ENCODE peak calls at places on chromosomes 5 and 9, in eight cellular contexts. F, A, K, D, E, T, H and J are unnamed samples.

GRCh38 chr5:131541766-131542165 is 93.3 kb downstream of the RAPGEF6 start:
- DNase-seq in D (no peak), A (no peak), E (no peak), F (no peak), H (no peak), K (no peak), T (no peak), J (no peak)

GRCh38 chr9:104260004-104260403 is 165.9 kb downstream of the SMC2 start:
- DNase-seq in A (no peak), T (no peak), F (no peak), D (no peak), K (no peak), H (no peak), E (no peak), J (no peak)

GRCh38 chr9:14245901-14246525 is 67.9 kb downstream of the NFIB start:
- DNase-seq in H (no peak), A (no peak), D (peak), F (no peak), E (no peak), T (no peak), K (no peak), J (no peak)

GRCh38 chr9:134922932-134923240 is 5.2 kb upstream of the FCN1 start:
- DNase-seq in A (peak), E (no peak), D (no peak), K (no peak), F (no peak), T (no peak), H (no peak), J (no peak)

GRCh38 chr5:64015824-64016223 is 53.6 kb upstream of the HTR1A start:
- DNase-seq in K (no peak), F (no peak), H (no peak), D (no peak), T (no peak), A (no peak), E (no peak), J (no peak)

GRCh38 chr5:39605966-39606591 is 181.3 kb upstream of the DAB2 start:
- DNase-seq in H (no peak), F (no peak), D (peak), K (no peak), T (no peak), E (no peak), A (no peak), J (no peak)

GRCh38 chr5:32241034-32241783 is 67.1 kb upstream of the GOLPH3 start:
- DNase-seq in E (no peak), D (no peak), A (no peak), F (no peak), T (no peak), H (no peak), K (no peak), J (no peak)

GRCh38 chr9:129355641-129356040 is 177.6 kb upstream of the IER5L start:
- DNase-seq in H (no peak), F (no peak), D (no peak), E (no peak), K (no peak), A (no peak), T (no peak), J (no peak)

GRCh38 chr5:115626444-115626823 is 598 bp upstream of the TMED7 start:
- DNase-seq in A (no peak), E (no peak), D (peak), H (no peak), K (no peak), T (no peak), F (no peak), J (no peak)

GRCh38 chr5:65955746-65956145 is 29.4 kb downstream of the ERBIN start:
- DNase-seq in T (no peak), E (no peak), D (no peak), H (no peak), F (no peak), A (no peak), K (no peak), J (no peak)

GRCh38 chr9:27473135-27473534 is 51.0 kb upstream of the IFNK start:
- DNase-seq in T (no peak), E (no peak), K (no peak), A (no peak), D (no peak), H (no peak), F (no peak), J (no peak)

GRCh38 chr9:95143591-95144561 is 173.6 kb downstream of the FANCC start:
- DNase-seq in E (no peak), H (peak), F (peak), T (no peak), D (peak), K (peak), A (peak), J (peak)

GRCh38 chr5:146137967-146138403 is 32.6 kb upstream of the PLAC8L1 start:
- DNase-seq in T (no peak), F (peak), K (no peak), A (no peak), H (peak), D (peak), E (no peak), J (no peak)

GRCh38 chr5:92758552-92758951 is 822.5 kb downstream of the NR2F1-AS1 start:
- DNase-seq in E (peak), T (no peak), K (no peak), H (no peak), F (no peak), A (no peak), D (peak), J (no peak)

GRCh38 chr9:120583958-120584369 is 4.0 kb upstream of the CDK5RAP2 start:
- DNase-seq in E (peak), H (no peak), T (peak), A (peak), K (no peak), D (peak), F (peak), J (peak)

GRCh38 chr5:140240987-140241706 is 61.8 kb downstream of the PFDN1 start:
- DNase-seq in F (peak), A (peak), T (no peak), H (peak), E (peak), K (peak), D (peak), J (peak)

GRCh38 chr9:86072393-86073016 is 26.9 kb downstream of the GOLM1 start:
- DNase-seq in E (peak), D (peak), H (no peak), F (no peak), K (no peak), A (no peak), T (no peak), J (no peak)

GRCh38 chr9:34124923-34125322 is 1.6 kb downstream of the DCAF12 start:
- DNase-seq in K (no peak), A (no peak), H (peak), D (no peak), F (peak), E (no peak), T (no peak), J (no peak)

GRCh38 chr9:87646546-87646945 is 79.4 kb upstream of the CTSL start:
- DNase-seq in D (no peak), K (no peak), H (no peak), F (no peak), E (no peak), T (no peak), A (no peak), J (no peak)

GRCh38 chr9:114473447-114473801 is 31.8 kb downstream of the WHRN start:
- DNase-seq in E (no peak), K (no peak), F (no peak), H (no peak), T (no peak), A (no peak), D (no peak), J (no peak)

GRCh38 chr5:16712178-16712577 is 95.4 kb upstream of the RETREG1 start:
- DNase-seq in D (no peak), F (no peak), E (no peak), A (no peak), T (no peak), H (no peak), K (no peak), J (no peak)

GRCh38 chr9:124881138-124881743 is 19.3 kb downstream of the ARPC5L start:
- DNase-seq in H (no peak), K (no peak), F (no peak), E (no peak), A (no peak), T (no peak), D (no peak), J (peak)

GRCh38 chr5:74074111-74074510 is 448.1 kb downstream of the ARHGEF28 start:
- DNase-seq in H (no peak), T (no peak), A (no peak), F (no peak), E (no peak), K (no peak), D (no peak), J (no peak)

GRCh38 chr9:33233659-33234335 is 6.2 kb upstream of the SPINK4 start:
- DNase-seq in A (peak), T (no peak), F (peak), E (peak), D (peak), K (peak), H (peak), J (no peak)

GRCh38 chr9:29006603-29007002 is 1433.3 kb upstream of the C9orf72 start:
- DNase-seq in A (no peak), H (no peak), T (no peak), D (no peak), E (no peak), F (no peak), K (no peak), J (no peak)

GRCh38 chr9:119318371-119318770 is 50.9 kb downstream of the BRINP1 start:
- DNase-seq in K (no peak), H (no peak), D (no peak), F (no peak), E (no peak), T (no peak), A (no peak), J (no peak)

GRCh38 chr5:64299805-64300204 is 134.2 kb downstream of the RNF180 start:
- DNase-seq in H (no peak), D (peak), A (no peak), K (no peak), F (no peak), E (no peak), T (no peak), J (no peak)

GRCh38 chr5:112210430-112211005 is 208.6 kb downstream of the EPB41L4A start:
- DNase-seq in D (peak), K (no peak), A (peak), E (peak), H (peak), F (peak), T (no peak), J (peak)

GRCh38 chr5:135205616-135206349 is 171.8 kb upstream of the PITX1 start:
- DNase-seq in D (peak), A (no peak), H (no peak), K (no peak), T (no peak), F (peak), E (no peak), J (no peak)

GRCh38 chr9:114525505-114525904 is 20.2 kb upstream of the WHRN start:
- DNase-seq in E (peak), H (no peak), F (no peak), D (peak), T (no peak), A (no peak), K (no peak), J (no peak)

GRCh38 chr5:40676643-40677333 is 2.9 kb upstream of the PTGER4 start:
- DNase-seq in K (no peak), A (no peak), E (peak), T (no peak), D (peak), H (no peak), F (peak), J (peak)

GRCh38 chr5:56829137-56829536 is 13.8 kb downstream of the MAP3K1 start:
- DNase-seq in T (no peak), E (no peak), A (no peak), D (peak), K (no peak), F (no peak), H (no peak), J (no peak)

GRCh38 chr5:56824019-56824418 is 8.7 kb downstream of the MAP3K1 start:
- DNase-seq in D (no peak), A (no peak), F (no peak), H (no peak), E (no peak), T (no peak), K (no peak), J (no peak)

GRCh38 chr5:56825222-56825824 is 10.0 kb downstream of the MAP3K1 start:
- DNase-seq in E (no peak), F (no peak), K (no peak), D (no peak), A (no peak), H (no peak), T (no peak), J (no peak)

GRCh38 chr5:56827923-56828322 is 12.6 kb downstream of the MAP3K1 start:
- DNase-seq in K (no peak), A (no peak), F (no peak), E (no peak), H (no peak), T (no peak), D (no peak), J (no peak)

GRCh38 chr5:56827043-56827442 is 11.7 kb downstream of the MAP3K1 start:
- DNase-seq in K (no peak), T (no peak), A (no peak), F (no peak), D (no peak), E (no peak), H (no peak), J (no peak)
- TF ChIP-seq CTCF in K (no peak), T (peak), A (peak), F (no peak), D (peak), E (peak), H (no peak), J (no peak)

DNA sequence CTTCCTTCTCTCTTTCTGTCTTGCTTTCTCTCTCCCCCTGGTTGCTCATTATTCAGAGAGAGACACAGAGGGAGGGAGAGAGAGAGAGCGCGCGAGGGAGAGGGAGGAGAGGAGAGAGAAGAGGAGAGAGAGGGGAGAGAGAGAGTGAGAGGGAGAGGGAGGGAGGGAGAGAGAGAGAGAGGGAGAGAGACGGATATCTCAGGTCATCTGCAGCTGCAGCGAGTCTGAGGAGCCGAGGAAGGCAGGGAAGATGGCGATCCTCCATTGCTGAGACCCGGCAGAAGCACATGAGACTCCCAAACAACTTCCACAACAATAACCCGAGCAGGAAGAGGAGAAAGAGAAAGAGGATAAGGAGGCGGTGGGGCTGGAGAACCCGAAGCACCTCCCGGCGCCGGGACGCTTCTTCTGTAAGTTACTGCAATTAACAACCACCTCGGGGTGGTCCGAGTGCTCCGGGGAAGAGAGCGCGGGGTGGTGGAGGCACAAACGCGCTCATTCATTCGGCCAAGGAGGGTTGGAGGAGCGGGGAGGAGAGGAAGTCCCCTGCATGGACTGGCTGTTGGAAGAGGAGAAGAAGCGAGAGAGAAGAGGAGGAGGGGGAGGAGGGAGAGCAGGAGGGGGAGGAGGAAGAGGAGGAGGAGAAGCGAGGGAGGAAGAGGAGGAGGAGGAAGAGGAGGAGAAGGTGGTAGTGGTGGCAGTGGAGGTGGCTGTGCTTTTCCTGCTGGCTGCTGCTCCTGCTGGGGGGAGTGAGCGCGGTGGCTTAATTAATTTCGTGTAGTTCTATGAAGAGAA is at the start of gene ZNF462:
- DNase-seq in A (peak), E (peak), D (peak), K (no peak), H (peak), T (no peak), F (peak), J (peak)
- TF ChIP-seq CTCF in A (no peak), E (no peak), D (no peak), K (peak), H (peak), T (no peak), F (no peak), J (no peak)

DNA sequence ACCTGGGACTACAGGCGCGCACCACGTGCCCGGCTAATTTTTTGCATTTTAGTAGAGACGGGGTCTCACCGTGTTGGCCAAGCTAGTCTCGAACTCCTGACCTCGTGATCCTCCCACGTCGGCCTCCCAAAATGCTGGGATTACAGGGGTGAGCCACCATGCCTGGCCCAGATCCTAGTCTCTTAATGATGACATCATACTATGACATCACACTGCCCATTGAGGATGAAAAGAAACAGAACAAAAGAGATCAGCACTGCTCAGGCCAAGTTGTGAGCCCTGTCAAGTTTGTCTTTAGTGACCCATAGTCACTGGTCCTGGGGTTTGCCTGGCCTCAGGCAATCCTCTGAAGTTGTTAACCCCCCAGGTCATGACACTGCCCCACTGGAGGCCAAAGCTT is 21.3 kb downstream of the ADRA1B start:
- DNase-seq in T (no peak), H (no peak), A (no peak), E (no peak), D (no peak), K (no peak), F (no peak), J (no peak)
- TF ChIP-seq CTCF in T (no peak), H (no peak), A (no peak), E (no peak), D (no peak), K (no peak), F (no peak), J (no peak)

DNA sequence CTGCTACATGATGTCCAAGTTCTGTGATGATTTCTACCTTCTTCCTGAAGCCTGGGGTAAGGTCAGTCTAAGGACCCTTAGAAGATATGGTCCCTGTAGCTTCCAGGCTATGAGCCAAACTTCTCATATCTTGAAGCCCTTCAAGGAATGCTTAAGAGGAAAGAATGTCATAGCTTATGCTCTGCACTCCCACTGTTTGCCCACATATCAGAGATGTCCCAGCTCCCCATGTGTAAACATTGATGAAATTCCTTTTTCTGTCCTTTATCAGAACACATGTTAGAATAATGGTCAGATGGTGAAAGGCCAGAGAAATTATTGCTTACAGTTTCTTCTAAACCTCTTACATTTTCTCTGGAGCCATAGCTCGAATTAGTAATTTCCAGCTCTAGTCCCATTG is 41.4 kb upstream of the RUSC2 start:
- DNase-seq in E (no peak), K (no peak), D (peak), F (no peak), T (no peak), A (no peak), H (no peak), J (no peak)
- TF ChIP-seq CTCF in E (no peak), K (no peak), D (no peak), F (no peak), T (no peak), A (no peak), H (no peak), J (no peak)

DNA sequence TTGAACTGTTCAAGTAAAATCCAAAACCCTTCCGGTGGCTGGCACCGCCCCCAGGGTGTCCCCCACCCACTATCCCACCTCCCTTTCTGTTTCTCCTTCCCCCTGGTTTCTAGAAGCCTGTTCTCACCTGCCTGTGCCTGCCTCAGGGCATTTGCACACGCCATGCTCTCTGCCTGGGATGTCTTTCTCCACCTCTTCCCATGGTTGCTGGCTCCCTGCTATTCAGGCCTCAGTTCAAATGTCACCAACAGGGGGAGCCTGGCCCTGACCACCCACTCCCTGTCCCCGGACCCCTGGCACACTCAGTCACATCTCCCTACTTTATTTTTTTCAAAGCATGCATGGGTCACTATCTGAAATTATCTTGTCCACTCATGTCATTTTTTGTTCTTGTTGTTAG is 39.9 kb upstream of the EEIG1 start:
- DNase-seq in E (no peak), F (no peak), T (no peak), H (no peak), A (no peak), D (no peak), K (no peak), J (no peak)
- TF ChIP-seq CTCF in E (peak), F (no peak), T (peak), H (no peak), A (no peak), D (no peak), K (no peak), J (no peak)